ENCODE peak calls at places on chromosomes 3 and 15, in six cellular contexts. Y is GM20000, V is GM12864, A is HFFc6, I is AG10803, J is upper lobe of left lung. N is an unnamed sample.

GRCh38 chr3:18758047-18758704 is 333.0 kb upstream of the SATB1 start:
- DNase-seq in V (peak), I (no peak), Y (peak), A (no peak), J (no peak), N (peak)

GRCh38 chr15:27028836-27029482 is 58.0 kb downstream of the GABRG3 start:
- DNase-seq in A (no peak), Y (no peak), V (no peak), J (no peak), I (peak), N (no peak)

GRCh38 chr3:127671523-127672428 is 976 bp upstream of the ABTB1 start:
- DNase-seq in A (no peak), V (no peak), I (no peak), Y (peak), J (peak), N (peak)

GRCh38 chr3:40308725-40309438 is 625 bp upstream of the EIF1B start:
- DNase-seq in Y (peak), I (no peak), J (no peak), A (no peak), V (no peak), N (peak)

GRCh38 chr15:74781673-74782595 is at the start of gene CSK:
- DNase-seq in V (no peak), Y (peak), A (peak), I (peak), J (peak), N (peak)

GRCh38 chr3:27293954-27294353 is 75.2 kb downstream of the NEK10 start:
- DNase-seq in A (no peak), J (no peak), I (no peak), Y (no peak), V (no peak), N (no peak)

GRCh38 chr3:129445472-129445871 is 5.4 kb downstream of the IFT122 start:
- DNase-seq in A (no peak), I (no peak), J (no peak), V (no peak), Y (no peak), N (no peak)

GRCh38 chr15:26628879-26629529 is 143.9 kb downstream of the GABRB3 start:
- DNase-seq in Y (no peak), J (peak), I (peak), A (peak), V (no peak), N (no peak)

GRCh38 chr15:65368300-65368617 is 9.5 kb downstream of the IGDCC3 start:
- DNase-seq in I (no peak), J (no peak), Y (no peak), A (no peak), V (no peak), N (no peak)

GRCh38 chr3:71565326-71565725 is 18.2 kb downstream of the FOXP1 start:
- DNase-seq in J (no peak), A (no peak), V (no peak), Y (no peak), I (no peak), N (no peak)

GRCh38 chr3:31713820-31714511 is 181.2 kb downstream of the STT3B start:
- DNase-seq in A (no peak), I (no peak), J (no peak), V (no peak), Y (no peak), N (no peak)

GRCh38 chr3:153284282-153284938 is 122.4 kb downstream of the RAP2B start:
- DNase-seq in I (peak), Y (peak), J (peak), A (peak), V (no peak), N (peak)

GRCh38 chr3:153289334-153289808 is 127.3 kb downstream of the RAP2B start:
- DNase-seq in J (no peak), Y (no peak), A (peak), I (peak), V (no peak), N (no peak)

GRCh38 chr3:153287017-153287416 is 125.0 kb downstream of the RAP2B start:
- DNase-seq in I (no peak), V (no peak), A (no peak), Y (no peak), J (no peak), N (no peak)

GRCh38 chr3:153285982-153286381 is 124.0 kb downstream of the RAP2B start:
- DNase-seq in V (no peak), Y (no peak), J (no peak), A (no peak), I (no peak), N (no peak)

GRCh38 chr3:153285194-153285641 is 123.2 kb downstream of the RAP2B start:
- DNase-seq in J (no peak), V (no peak), A (peak), Y (no peak), I (peak), N (no peak)
- TF ChIP-seq CTCF in J (no peak), V (no peak), A (peak), Y (no peak), I (peak), N (no peak)

DNA sequence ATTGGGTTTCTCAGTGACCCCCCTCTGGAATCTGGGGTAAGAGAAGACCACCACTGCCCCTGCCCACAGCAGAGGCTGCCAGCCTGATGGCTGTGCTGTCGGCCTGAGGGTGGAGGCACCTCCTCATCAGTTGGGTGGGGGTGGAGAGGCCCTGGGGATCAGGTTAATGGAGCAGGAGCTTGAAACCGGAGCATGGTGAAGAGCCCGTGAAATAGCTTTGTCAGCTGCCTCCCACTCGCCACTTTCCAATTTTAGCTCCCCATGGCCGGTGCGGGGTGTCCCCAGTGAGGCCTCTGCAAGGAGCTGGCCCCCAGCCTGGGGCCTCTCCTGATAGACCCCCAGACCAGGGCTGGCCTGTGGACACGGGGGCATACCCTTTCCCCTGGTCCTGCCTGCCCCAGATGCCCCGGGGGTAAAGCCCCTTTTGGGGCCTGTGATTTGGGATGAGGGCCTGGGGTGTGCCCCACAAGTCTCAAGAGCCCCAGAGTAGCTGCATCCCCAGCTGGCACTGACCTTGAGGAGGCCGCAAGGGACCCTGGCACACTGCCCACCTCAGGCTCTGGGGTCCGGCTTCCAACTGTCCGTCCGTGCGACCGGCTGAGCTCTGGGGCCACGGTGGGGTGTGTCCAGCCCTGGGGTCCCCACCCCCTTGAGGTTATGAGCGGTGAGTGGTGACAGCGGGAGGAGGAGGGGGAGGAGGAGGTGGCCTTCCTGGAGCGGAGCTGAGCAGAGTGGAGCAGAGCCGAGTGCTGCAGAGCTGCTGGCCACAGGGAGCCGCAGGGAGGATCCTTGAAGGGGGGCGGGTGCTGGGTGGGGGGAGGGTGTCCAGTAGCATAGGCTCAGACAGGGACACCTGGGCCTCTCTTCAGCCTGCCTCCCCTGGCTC is at the start of gene HHATL:
- DNase-seq in J (peak), V (no peak), A (no peak), Y (no peak), I (no peak), N (no peak)
- TF ChIP-seq CTCF in J (no peak), V (no peak), A (no peak), Y (no peak), I (no peak), N (no peak)

GRCh38 chr3:12370758-12371157 is 81.9 kb downstream of the PPARG start:
- DNase-seq in Y (no peak), I (peak), V (no peak), J (no peak), A (peak), N (no peak)
- TF ChIP-seq CTCF in Y (no peak), I (peak), V (no peak), J (no peak), A (peak), N (no peak)

DNA sequence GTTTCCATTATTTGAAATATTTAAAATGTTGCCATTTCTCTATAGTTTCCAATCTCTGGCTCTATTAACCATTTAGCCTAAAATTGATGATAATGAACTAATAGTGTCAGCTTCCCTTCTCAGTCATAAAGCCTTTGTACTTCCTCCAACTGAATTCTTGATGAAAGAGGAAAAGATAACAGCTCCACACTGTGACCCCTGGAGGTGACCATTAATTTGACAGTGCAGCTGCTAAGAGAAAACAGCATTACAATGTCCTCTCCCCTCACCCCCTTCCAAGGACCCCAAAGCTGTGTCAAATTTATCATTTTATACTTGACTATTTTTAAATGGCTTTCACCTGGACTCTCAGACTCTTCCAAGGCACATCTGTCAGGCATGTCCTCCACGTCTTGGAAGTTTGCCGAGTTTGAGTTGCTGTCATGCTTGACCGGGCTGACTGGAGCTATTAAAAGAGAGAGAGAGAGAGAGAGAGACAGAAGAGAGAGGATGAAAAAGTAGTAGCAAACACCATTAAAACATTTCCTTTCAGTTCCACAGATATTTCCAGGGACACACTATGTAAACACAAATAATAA is 236.5 kb downstream of the WDR72 start:
- DNase-seq in J (no peak), A (no peak), I (no peak), V (no peak), Y (no peak), N (no peak)
- TF ChIP-seq CTCF in J (no peak), A (no peak), I (no peak), V (no peak), Y (no peak), N (no peak)

GRCh38 chr15:97944724-97945123 is 15.8 kb upstream of the ARRDC4 start:
- DNase-seq in Y (no peak), I (no peak), A (no peak), J (no peak), V (no peak), N (no peak)
- TF ChIP-seq CTCF in Y (no peak), I (no peak), A (no peak), J (no peak), V (no peak), N (no peak)

DNA sequence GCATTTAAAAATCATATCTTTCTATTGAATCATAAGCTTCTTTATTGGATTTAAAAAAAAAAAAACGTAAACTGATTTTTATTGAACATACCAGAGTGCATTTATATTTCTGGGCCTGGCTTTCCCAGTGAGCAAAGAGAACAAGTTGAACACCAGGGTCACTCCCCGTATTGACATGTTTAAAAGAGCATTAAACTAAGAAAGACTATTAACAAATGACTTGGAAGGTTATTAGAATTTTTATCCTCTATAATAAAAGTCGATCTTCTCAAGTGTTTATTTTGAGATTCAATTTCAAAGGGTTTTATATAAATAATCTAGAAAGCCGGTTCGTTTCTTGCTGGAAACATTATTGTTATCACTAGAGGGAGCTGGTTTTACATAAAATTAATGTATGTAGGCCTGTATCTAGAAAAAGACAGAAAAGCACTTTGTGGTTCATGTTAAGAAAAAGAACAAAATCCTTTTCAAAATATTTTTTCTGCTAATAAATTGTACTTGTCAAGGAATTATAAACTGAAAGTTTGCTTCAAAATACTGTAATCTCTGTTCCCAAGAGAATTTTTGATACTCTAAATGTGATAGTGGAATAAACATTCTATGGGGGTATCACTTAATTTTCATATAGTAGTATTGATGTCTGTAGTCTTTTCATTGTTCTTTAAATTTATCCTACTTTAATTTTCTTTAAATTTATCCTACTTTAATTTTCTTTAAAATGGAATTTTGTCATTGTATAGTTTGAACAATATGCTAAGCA is 321.8 kb upstream of the MME start:
- DNase-seq in Y (no peak), I (peak), V (no peak), J (no peak), A (peak), N (no peak)
- TF ChIP-seq CTCF in Y (no peak), I (peak), V (no peak), J (peak), A (peak), N (peak)

GRCh38 chr3:187281191-187281714 is 10.3 kb downstream of the MASP1 start:
- DNase-seq in J (no peak), Y (no peak), V (no peak), I (peak), A (peak), N (no peak)
- TF ChIP-seq CTCF in J (no peak), Y (no peak), V (no peak), I (peak), A (peak), N (no peak)

GRCh38 chr3:9404680-9405079 is 7.3 kb downstream of the SETD5 start:
- DNase-seq in Y (no peak), I (no peak), A (no peak), V (no peak), J (no peak), N (peak)
- TF ChIP-seq CTCF in Y (no peak), I (peak), A (peak), V (peak), J (no peak), N (no peak)